ENCODE peak calls at places on chromosomes 4 and X, in five cellular contexts. O is heart left ventricle, P is neural progenitor cell, C is psoas muscle, A is pancreas. L is an unnamed sample.

GRCh38 chr4:185311113-185311888 is 84.4 kb downstream of the LRP2BP start:
- DNase-seq in P (no peak), A (no peak), C (no peak), O (no peak), L (no peak)

GRCh38 chr4:53899544-53900274 is 164.7 kb downstream of the CHIC2 start:
- DNase-seq in C (no peak), P (no peak), A (no peak), O (no peak), L (no peak)

GRCh38 chr4:85747871-85748491 is 273.0 kb downstream of the ARHGAP24 start:
- DNase-seq in A (no peak), C (no peak), O (no peak), P (peak), L (no peak)

GRCh38 chr4:5884804-5885203 is 8.1 kb downstream of the CRMP1 start:
- DNase-seq in C (no peak), P (no peak), A (no peak), O (no peak), L (no peak)

GRCh38 chr4:126661194-126661593 is 971.6 kb upstream of the INTU start:
- DNase-seq in A (no peak), C (no peak), P (no peak), O (no peak), L (no peak)

GRCh38 chr4:109730294-109731051 is 603 bp upstream of the PLA2G12A start:
- DNase-seq in C (peak), P (peak), A (peak), O (peak), L (peak)

GRCh38 chrX:18353931-18354368 is 538 bp downstream of the SCML2 start:
- DNase-seq in P (peak), O (no peak), C (no peak), A (peak), L (peak)

GRCh38 chrX:153685751-153686676 is 1.7 kb upstream of the SLC6A8 start:
- DNase-seq in A (peak), C (peak), O (no peak), P (peak), L (no peak)

GRCh38 chrX:110026099-110026844 is 23.4 kb downstream of the TMEM164 start:
- DNase-seq in O (no peak), C (no peak), P (peak), A (no peak), L (no peak)

GRCh38 chrX:47501226-47502071 is 18.4 kb upstream of the ZNF41 start:
- DNase-seq in A (no peak), C (no peak), O (no peak), P (peak), L (no peak)

GRCh38 chrX:107672955-107673378 is 44.7 kb downstream of the PRPS1 start:
- DNase-seq in C (peak), O (peak), A (peak), P (peak), L (peak)

GRCh38 chr4:26212528-26212927 is 108.3 kb upstream of the RBPJ start:
- DNase-seq in A (no peak), O (no peak), P (no peak), C (no peak), L (no peak)

GRCh38 chr4:3308691-3309090 is 15.9 kb downstream of the RGS12 start:
- DNase-seq in A (peak), C (no peak), O (peak), P (no peak), L (peak)

GRCh38 chr4:27278615-27279014 is 418.0 kb downstream of the STIM2 start:
- DNase-seq in C (no peak), P (peak), O (no peak), A (no peak), L (no peak)

GRCh38 chr4:177214935-177215334 is 94.7 kb upstream of the NEIL3 start:
- DNase-seq in P (no peak), C (no peak), A (no peak), O (no peak), L (no peak)

GRCh38 chr4:76748649-76749048 is 149.3 kb downstream of the SOWAHB start:
- DNase-seq in O (no peak), P (peak), C (no peak), A (peak), L (no peak)

GRCh38 chr4:184287697-184288255 is 70.1 kb upstream of the ENPP6 start:
- DNase-seq in C (no peak), P (peak), O (no peak), A (no peak), L (no peak)

GRCh38 chrX:100995469-100995868 is 26.0 kb downstream of the ARL13A start:
- DNase-seq in P (no peak), C (no peak), A (no peak), O (no peak), L (no peak)

GRCh38 chr4:67037489-67037888 is 507.8 kb downstream of the CENPC start:
- DNase-seq in A (no peak), P (no peak), C (no peak), O (no peak), L (no peak)

GRCh38 chr4:155666701-155667537 is at the start of gene GUCY1A1:
- DNase-seq in O (peak), A (peak), P (peak), C (peak), L (peak)

GRCh38 chr4:31192372-31192771 is 472.2 kb downstream of the PCDH7 start:
- DNase-seq in C (no peak), O (no peak), A (no peak), P (no peak), L (no peak)

GRCh38 chr4:142900622-142901021 is 54.5 kb upstream of the INPP4B start:
- DNase-seq in P (no peak), A (no peak), C (no peak), O (no peak), L (peak)

GRCh38 chr4:48388504-48389154 is 47.3 kb downstream of the SLAIN2 start:
- DNase-seq in C (no peak), P (no peak), A (no peak), O (no peak), L (no peak)

GRCh38 chr4:106987314-106987713 is 48.8 kb downstream of the DKK2 start:
- DNase-seq in P (no peak), O (no peak), C (no peak), A (no peak), L (no peak)

GRCh38 chrX:154738013-154738738 is 12.7 kb downstream of the GAB3 start:
- DNase-seq in O (no peak), A (no peak), P (no peak), C (peak), L (peak)

GRCh38 chr4:69689530-69690111 is 36.6 kb upstream of the UGT2A1 start:
- DNase-seq in P (peak), O (no peak), C (no peak), A (no peak), L (no peak)

GRCh38 chrX:49884290-49884862 is 5.1 kb downstream of the USP27X start:
- DNase-seq in C (peak), A (peak), O (peak), P (peak), L (peak)

GRCh38 chr4:94507708-94508107 is 56.0 kb downstream of the PDLIM5 start:
- DNase-seq in A (no peak), O (no peak), C (peak), P (no peak), L (no peak)
- H3K27ac ChIP-seq in A (no peak), O (peak), C (peak), P (no peak), L (no peak)

DNA sequence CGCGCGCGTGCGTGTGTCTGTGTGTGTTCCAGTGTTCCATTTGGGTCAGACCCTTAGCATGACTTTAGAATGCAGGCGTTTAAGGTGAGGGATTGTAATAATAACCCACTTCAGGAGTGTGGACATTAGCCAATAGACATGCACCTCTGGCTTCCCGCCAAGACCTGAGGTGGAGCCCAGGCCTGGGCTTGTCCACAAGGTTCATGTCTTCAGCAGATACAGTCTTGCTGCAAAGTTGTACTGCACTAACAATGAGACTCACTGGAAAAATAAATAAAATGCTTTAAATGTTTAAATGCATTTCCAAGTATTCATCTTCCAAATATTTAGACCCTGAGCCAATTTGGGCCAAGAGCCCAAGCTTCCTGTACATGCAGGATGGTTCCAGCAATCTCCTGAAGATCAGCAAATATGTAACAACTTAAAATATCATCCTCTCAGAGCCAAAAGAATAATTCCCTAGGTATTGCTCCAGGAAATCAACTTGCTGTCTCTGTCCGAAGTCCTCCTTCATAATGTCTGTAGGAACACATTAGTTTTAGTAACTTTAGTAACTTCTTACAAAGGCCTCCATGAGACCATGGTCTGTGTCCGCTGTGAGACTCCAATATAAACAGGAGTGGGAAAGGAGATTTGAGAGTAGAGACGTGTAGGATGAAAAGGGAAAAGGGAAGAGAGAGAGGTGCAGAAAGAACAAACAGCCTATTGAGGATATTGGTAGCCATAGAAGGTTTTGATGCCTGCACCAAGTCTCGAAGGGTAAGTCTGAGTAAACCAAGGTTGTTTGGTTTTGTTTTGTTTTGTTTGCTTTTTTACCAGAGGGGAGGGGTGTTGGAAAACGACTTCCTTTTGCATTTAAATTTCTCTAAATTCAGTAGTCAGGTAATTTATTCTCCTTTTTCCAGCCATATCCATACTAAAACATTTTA is 98.5 kb upstream of the KLF3 start:
- DNase-seq in O (peak), P (no peak), A (no peak), C (no peak), L (no peak)
- H3K27ac ChIP-seq in O (no peak), P (no peak), A (no peak), C (peak), L (no peak)

GRCh38 chr4:128347930-128348660 is 60.5 kb upstream of the PGRMC2 start:
- DNase-seq in O (no peak), C (no peak), A (no peak), P (no peak), L (no peak)

GRCh38 chr4:128346054-128346716 is 58.6 kb upstream of the PGRMC2 start:
- DNase-seq in C (no peak), P (no peak), O (no peak), A (no peak), L (no peak)

GRCh38 chr4:128347175-128347868 is 59.7 kb upstream of the PGRMC2 start:
- DNase-seq in P (no peak), O (no peak), C (no peak), A (peak), L (no peak)

GRCh38 chr4:128342762-128343161 is 55.1 kb upstream of the PGRMC2 start:
- DNase-seq in P (no peak), A (no peak), O (no peak), C (no peak), L (no peak)

DNA sequence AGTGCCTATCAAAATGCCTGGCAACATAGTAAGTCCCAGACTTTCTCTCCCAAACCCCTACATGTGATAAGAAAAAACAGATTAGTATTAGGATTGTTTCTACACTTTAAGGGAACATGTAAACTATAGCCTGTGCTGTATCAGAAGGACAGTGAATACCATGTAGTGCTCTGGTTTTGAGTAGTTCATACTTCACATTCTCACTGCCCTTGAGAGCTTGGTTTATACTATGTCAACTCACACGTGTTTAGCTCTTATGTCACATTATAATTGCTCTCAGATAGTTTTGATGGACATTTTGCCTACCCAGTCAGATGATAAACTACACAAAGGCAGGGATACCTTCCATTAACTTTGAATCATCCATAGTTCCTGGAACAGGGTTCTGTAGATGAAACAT is 58.0 kb upstream of the PGRMC2 start:
- DNase-seq in O (no peak), P (no peak), C (no peak), A (no peak), L (no peak)
- H3K27ac ChIP-seq in O (no peak), P (no peak), C (no peak), A (no peak), L (no peak)

GRCh38 chr4:87116230-87116629 is 104.2 kb downstream of the KLHL8 start:
- DNase-seq in O (no peak), C (no peak), P (no peak), A (no peak), L (no peak)
- H3K27ac ChIP-seq in O (no peak), C (peak), P (no peak), A (no peak), L (no peak)

GRCh38 chrX:115696939-115697338 is 136.0 kb downstream of the PLS3 start:
- DNase-seq in A (no peak), P (no peak), O (no peak), C (no peak), L (no peak)
- H3K27ac ChIP-seq in A (no peak), P (no peak), O (no peak), C (no peak), L (no peak)

DNA sequence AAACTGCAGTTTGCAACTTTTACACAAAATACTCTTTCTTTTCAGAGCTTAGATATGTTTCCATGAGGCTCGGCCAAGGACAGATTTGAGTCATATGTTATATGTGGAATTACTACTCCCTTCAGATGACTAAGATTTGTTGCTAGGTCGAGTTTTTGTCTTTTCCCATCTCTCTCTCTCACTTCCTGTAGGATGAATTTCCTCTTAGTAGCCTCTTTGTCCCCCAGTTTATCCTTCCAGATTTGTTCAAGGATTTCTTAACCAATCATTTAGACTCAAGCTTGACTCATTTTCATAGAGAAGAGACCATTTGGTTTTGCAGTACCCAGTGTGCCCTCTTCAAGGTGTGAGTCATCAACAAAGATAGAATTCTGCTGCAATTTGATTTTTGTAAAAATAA is 209.2 kb downstream of the GLUD2 start:
- DNase-seq in A (no peak), C (no peak), P (no peak), O (no peak), L (no peak)
- H3K27ac ChIP-seq in A (no peak), C (no peak), P (no peak), O (no peak), L (no peak)